ENCODE peak calls at places on chromosomes 6 and 20, in eight cellular contexts. One of them, this sample, is unnamed.

GRCh38 chr6:103908898-103909297 is 950.8 kb downstream of the HACE1 start:
- DNase-seq in hypothalamus: no peak
- DNase-seq in IMR-90: no peak
- DNase-seq in nephron progenitor cell: no peak
- DNase-seq in activated naive CD8-positive, alpha-beta T cell treated with anti-CD3 and anti-CD28 coated beads for 36 hours: no peak
- DNase-seq in stimulated activated CD4-positive, alpha-beta T cell treated with anti-CD3 and anti-CD28 coated beads, Interleukin-2, amount 100 ng/mL, for 24 hours: no peak
- DNase-seq in GM04504: no peak
- DNase-seq in endothelial cell of umbilical vein: no peak
- DNase-seq in this sample: no peak

GRCh38 chr6:109790131-109790530 is 99.0 kb downstream of the FIG4 start:
- DNase-seq in IMR-90: peak
- DNase-seq in activated naive CD8-positive, alpha-beta T cell treated with anti-CD3 and anti-CD28 coated beads for 36 hours: no peak
- DNase-seq in endothelial cell of umbilical vein: peak
- DNase-seq in GM04504: no peak
- DNase-seq in hypothalamus: no peak
- DNase-seq in stimulated activated CD4-positive, alpha-beta T cell treated with anti-CD3 and anti-CD28 coated beads, Interleukin-2, amount 100 ng/mL, for 24 hours: no peak
- DNase-seq in nephron progenitor cell: no peak
- DNase-seq in this sample: peak

GRCh38 chr6:149990672-149991402 is 27.1 kb downstream of the ULBP1 start:
- DNase-seq in nephron progenitor cell: peak
- DNase-seq in stimulated activated CD4-positive, alpha-beta T cell treated with anti-CD3 and anti-CD28 coated beads, Interleukin-2, amount 100 ng/mL, for 24 hours: no peak
- DNase-seq in IMR-90: no peak
- DNase-seq in hypothalamus: no peak
- DNase-seq in GM04504: no peak
- DNase-seq in activated naive CD8-positive, alpha-beta T cell treated with anti-CD3 and anti-CD28 coated beads for 36 hours: peak
- DNase-seq in endothelial cell of umbilical vein: no peak
- DNase-seq in this sample: no peak

GRCh38 chr20:57414867-57415592 is 23.8 kb downstream of the RBM38 start:
- DNase-seq in nephron progenitor cell: no peak
- DNase-seq in activated naive CD8-positive, alpha-beta T cell treated with anti-CD3 and anti-CD28 coated beads for 36 hours: no peak
- DNase-seq in IMR-90: peak
- DNase-seq in GM04504: no peak
- DNase-seq in stimulated activated CD4-positive, alpha-beta T cell treated with anti-CD3 and anti-CD28 coated beads, Interleukin-2, amount 100 ng/mL, for 24 hours: no peak
- DNase-seq in endothelial cell of umbilical vein: no peak
- DNase-seq in hypothalamus: no peak
- DNase-seq in this sample: no peak

GRCh38 chr6:35441642-35442041 is 10.5 kb upstream of the FANCE start:
- DNase-seq in GM04504: no peak
- DNase-seq in activated naive CD8-positive, alpha-beta T cell treated with anti-CD3 and anti-CD28 coated beads for 36 hours: no peak
- DNase-seq in IMR-90: no peak
- DNase-seq in endothelial cell of umbilical vein: no peak
- DNase-seq in nephron progenitor cell: no peak
- DNase-seq in hypothalamus: no peak
- DNase-seq in stimulated activated CD4-positive, alpha-beta T cell treated with anti-CD3 and anti-CD28 coated beads, Interleukin-2, amount 100 ng/mL, for 24 hours: no peak
- DNase-seq in this sample: no peak

GRCh38 chr6:24719125-24719931 is at the start of gene C6orf62:
- DNase-seq in activated naive CD8-positive, alpha-beta T cell treated with anti-CD3 and anti-CD28 coated beads for 36 hours: peak
- DNase-seq in IMR-90: peak
- DNase-seq in stimulated activated CD4-positive, alpha-beta T cell treated with anti-CD3 and anti-CD28 coated beads, Interleukin-2, amount 100 ng/mL, for 24 hours: peak
- DNase-seq in hypothalamus: peak
- DNase-seq in nephron progenitor cell: peak
- DNase-seq in endothelial cell of umbilical vein: peak
- DNase-seq in GM04504: no peak
- DNase-seq in this sample: peak

GRCh38 chr6:25278914-25279747 is at the start of gene CARMIL1:
- DNase-seq in IMR-90: peak
- DNase-seq in stimulated activated CD4-positive, alpha-beta T cell treated with anti-CD3 and anti-CD28 coated beads, Interleukin-2, amount 100 ng/mL, for 24 hours: peak
- DNase-seq in nephron progenitor cell: peak
- DNase-seq in endothelial cell of umbilical vein: peak
- DNase-seq in hypothalamus: peak
- DNase-seq in GM04504: peak
- DNase-seq in activated naive CD8-positive, alpha-beta T cell treated with anti-CD3 and anti-CD28 coated beads for 36 hours: peak
- DNase-seq in this sample: peak

GRCh38 chr6:53984581-53984980 is 126.7 kb upstream of the MLIP start:
- DNase-seq in stimulated activated CD4-positive, alpha-beta T cell treated with anti-CD3 and anti-CD28 coated beads, Interleukin-2, amount 100 ng/mL, for 24 hours: no peak
- DNase-seq in nephron progenitor cell: no peak
- DNase-seq in endothelial cell of umbilical vein: no peak
- DNase-seq in IMR-90: no peak
- DNase-seq in GM04504: no peak
- DNase-seq in hypothalamus: no peak
- DNase-seq in activated naive CD8-positive, alpha-beta T cell treated with anti-CD3 and anti-CD28 coated beads for 36 hours: no peak
- DNase-seq in this sample: no peak

GRCh38 chr6:15616266-15616665 is 46.6 kb downstream of the DTNBP1 start:
- DNase-seq in activated naive CD8-positive, alpha-beta T cell treated with anti-CD3 and anti-CD28 coated beads for 36 hours: no peak
- DNase-seq in IMR-90: no peak
- DNase-seq in GM04504: no peak
- DNase-seq in stimulated activated CD4-positive, alpha-beta T cell treated with anti-CD3 and anti-CD28 coated beads, Interleukin-2, amount 100 ng/mL, for 24 hours: no peak
- DNase-seq in endothelial cell of umbilical vein: no peak
- DNase-seq in hypothalamus: no peak
- DNase-seq in nephron progenitor cell: no peak
- DNase-seq in this sample: no peak

GRCh38 chr6:166456360-166457156 is 73.8 kb upstream of the MPC1 start:
- DNase-seq in stimulated activated CD4-positive, alpha-beta T cell treated with anti-CD3 and anti-CD28 coated beads, Interleukin-2, amount 100 ng/mL, for 24 hours: no peak
- DNase-seq in IMR-90: peak
- DNase-seq in GM04504: no peak
- DNase-seq in nephron progenitor cell: no peak
- DNase-seq in endothelial cell of umbilical vein: peak
- DNase-seq in hypothalamus: no peak
- DNase-seq in activated naive CD8-positive, alpha-beta T cell treated with anti-CD3 and anti-CD28 coated beads for 36 hours: no peak
- DNase-seq in this sample: peak

GRCh38 chr6:24768361-24768760 is 6.4 kb upstream of the GMNN start:
- DNase-seq in hypothalamus: no peak
- DNase-seq in stimulated activated CD4-positive, alpha-beta T cell treated with anti-CD3 and anti-CD28 coated beads, Interleukin-2, amount 100 ng/mL, for 24 hours: no peak
- DNase-seq in IMR-90: peak
- DNase-seq in endothelial cell of umbilical vein: no peak
- DNase-seq in GM04504: peak
- DNase-seq in nephron progenitor cell: no peak
- DNase-seq in activated naive CD8-positive, alpha-beta T cell treated with anti-CD3 and anti-CD28 coated beads for 36 hours: no peak
- DNase-seq in this sample: no peak

GRCh38 chr6:166515072-166515810 is 71.2 kb downstream of the RAMACL start:
- DNase-seq in stimulated activated CD4-positive, alpha-beta T cell treated with anti-CD3 and anti-CD28 coated beads, Interleukin-2, amount 100 ng/mL, for 24 hours: peak
- DNase-seq in activated naive CD8-positive, alpha-beta T cell treated with anti-CD3 and anti-CD28 coated beads for 36 hours: peak
- DNase-seq in hypothalamus: no peak
- DNase-seq in endothelial cell of umbilical vein: peak
- DNase-seq in IMR-90: peak
- DNase-seq in nephron progenitor cell: no peak
- DNase-seq in GM04504: peak
- DNase-seq in this sample: peak